ENCODE peak calls at places on chromosomes 11 and 22, in six cellular contexts. R is tibial nerve, J is adrenal gland, B is right lobe of liver, V is IMR-90, Q is suprapubic skin. M is an unnamed sample.
A peak's percentile ranks its signal among the peaks of the same experiment; 100 is the strongest.

GRCh38 chr11:125183641-125184040 is 19.1 kb downstream of the PKNOX2 start:
- DNase-seq in V (no peak), Q (no peak), R (no peak), J (no peak), B (no peak), M (no peak)

GRCh38 chr11:12680246-12680939 is 6.2 kb downstream of the TEAD1 start:
- DNase-seq in Q (peak; percentile 94), J (peak; percentile 86), B (no peak), R (peak; percentile 77), V (peak; percentile 91), M (no peak)

GRCh38 chr11:35073691-35074382 is 65.1 kb upstream of the CD44 start:
- DNase-seq in R (no peak), B (no peak), V (peak; percentile 49), Q (no peak), J (no peak), M (no peak)

GRCh38 chr11:8878771-8879170 is 32.2 kb upstream of the AKIP1 start:
- DNase-seq in J (no peak), V (no peak), B (no peak), R (no peak), Q (no peak), M (no peak)

GRCh38 chr22:40009231-40009769 is 14.5 kb downstream of the FAM83F start:
- DNase-seq in R (no peak), J (no peak), V (peak; percentile 16), B (no peak), Q (no peak), M (no peak)

GRCh38 chr11:111064118-111064517 is 181.4 kb upstream of the POU2AF2 start:
- DNase-seq in V (peak; percentile 92), J (no peak), R (no peak), B (no peak), Q (no peak), M (no peak)

GRCh38 chr22:35963237-35963810 is 65.3 kb downstream of the RBFOX2 start:
- DNase-seq in B (no peak), R (no peak), V (no peak), Q (no peak), J (no peak), M (no peak)

GRCh38 chr11:10476927-10477689 is 22.0 kb downstream of the AMPD3 start:
- DNase-seq in R (no peak), Q (peak; percentile 62), V (no peak), J (peak; percentile 59), B (peak; percentile 52), M (no peak)

GRCh38 chr11:123304828-123305530 is 109.9 kb upstream of the CLMP start:
- DNase-seq in Q (no peak), V (no peak), R (no peak), B (no peak), J (no peak), M (no peak)

GRCh38 chr11:37916331-37916730 is 1318.3 kb upstream of the RAG2 start:
- DNase-seq in R (no peak), Q (no peak), B (no peak), J (no peak), V (no peak), M (no peak)

GRCh38 chr11:77130763-77131513 is 2.9 kb downstream of the MYO7A start:
- DNase-seq in V (peak; percentile 27), J (peak; percentile 94), R (peak; percentile 32), B (peak; percentile 96), Q (no peak), M (no peak)

GRCh38 chr11:74566386-74566960 is 25.9 kb upstream of the POLD3 start:
- DNase-seq in J (no peak), R (no peak), B (peak; percentile 66), V (no peak), Q (no peak), M (no peak)

GRCh38 chr11:17019231-17019630 is 5.0 kb upstream of the PLEKHA7 start:
- DNase-seq in J (no peak), Q (no peak), B (no peak), V (no peak), R (no peak), M (no peak)

GRCh38 chr11:75996523-75997272 is 181.7 kb downstream of the UVRAG start:
- DNase-seq in J (no peak), Q (no peak), R (no peak), B (no peak), V (no peak), M (peak; percentile 64)

GRCh38 chr11:124897681-124898680 is at the start of gene ROBO4:
- DNase-seq in B (no peak), V (peak; percentile 94), J (peak; percentile 74), R (no peak), Q (no peak), M (peak; percentile 87)

GRCh38 chr22:36773935-36774334 is 2.0 kb downstream of the IFT27 start:
- DNase-seq in J (no peak), B (no peak), R (no peak), V (peak; percentile 49), Q (no peak), M (peak; percentile 23)

GRCh38 chr11:360326-361280 is 8.7 kb upstream of the B4GALNT4 start:
- DNase-seq in B (no peak), Q (peak; percentile 78), J (no peak), R (no peak), V (no peak), M (no peak)

DNA sequence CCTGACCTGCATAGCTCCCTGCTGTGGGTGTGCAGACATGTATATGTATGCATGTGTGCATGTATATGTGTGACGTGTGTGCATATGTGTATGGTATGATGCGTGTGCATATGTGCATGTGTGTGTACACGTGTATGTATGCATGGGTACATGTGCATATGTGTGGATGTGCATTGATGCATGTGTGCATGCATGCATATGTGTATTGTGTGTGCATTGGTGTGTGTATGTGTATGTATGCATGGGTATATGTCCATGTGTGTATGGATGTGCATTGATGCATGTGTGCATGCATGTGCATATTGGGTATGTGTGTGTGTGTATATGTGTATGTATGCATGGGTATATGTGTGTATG is 434.0 kb downstream of the TBC1D22A start:
- DNase-seq in J (no peak), Q (no peak), B (peak; percentile 23), V (no peak), R (no peak), M (no peak)
- TF ChIP-seq POLR2A in J (no peak), Q (no peak), B (no peak), V (no peak), R (no peak), M (no peak)

GRCh38 chr22:28029962-28030361 is 110.9 kb upstream of the PITPNB start:
- DNase-seq in J (peak; percentile 54), B (no peak), R (no peak), Q (no peak), V (no peak), M (no peak)
- H3K4me3 ChIP-seq in J (no peak overlapping the region), B (no peak overlapping the region), R (no peak overlapping the region), Q (no peak overlapping the region), V (no peak overlapping the region), M (no peak overlapping the region)

DNA sequence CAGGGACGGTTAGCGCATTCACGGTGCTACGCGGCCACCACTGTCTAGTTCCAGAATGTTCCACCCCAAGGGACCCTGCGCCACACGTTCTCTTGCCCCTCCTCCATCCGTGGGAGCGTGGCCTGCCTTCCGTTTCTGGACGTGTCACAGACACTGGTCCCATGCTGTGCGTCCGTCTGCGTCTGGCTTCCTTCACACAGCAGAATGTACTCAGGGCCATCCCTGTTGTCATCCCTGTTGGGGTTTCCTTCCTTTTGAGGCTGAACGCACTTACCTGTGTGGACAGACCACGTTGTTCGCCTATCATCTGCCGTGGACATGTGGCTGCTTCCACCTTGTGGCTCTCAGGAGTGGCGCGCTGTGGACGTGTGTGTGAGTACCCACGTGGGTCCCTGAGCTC is 24.9 kb downstream of the BRSK2 start:
- DNase-seq in V (no peak), J (no peak), B (no peak), Q (no peak), R (no peak), M (no peak)
- H3K9me3 ChIP-seq in V (peaks cover 27% of the 10 kb centered on the region), J (peaks cover 9% of the 10 kb centered on the region), B (no peaks in the 10 kb centered on the region), Q (peaks cover 24% of the 10 kb centered on the region), R (peaks cover 3% of the 10 kb centered on the region), M (no peaks in the 10 kb centered on the region)

DNA sequence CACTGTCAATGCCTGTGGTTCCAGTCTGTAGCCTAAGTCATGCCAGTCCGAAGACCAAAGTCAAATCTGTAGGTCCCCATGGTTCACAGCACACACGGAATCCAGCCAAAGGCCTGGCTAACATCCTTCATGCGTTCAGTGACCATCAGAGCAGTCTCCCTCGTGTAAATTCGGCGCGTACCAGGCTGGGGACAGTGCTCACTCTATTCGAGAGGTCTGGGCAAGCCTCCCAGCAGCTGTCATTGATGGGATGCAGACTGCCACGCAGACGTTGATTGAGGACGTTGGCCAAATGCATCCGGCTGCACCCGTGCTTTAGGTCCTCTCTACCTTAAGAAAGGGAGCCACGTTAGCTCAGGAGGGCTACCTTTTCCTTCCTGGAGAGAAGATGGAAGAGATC is 11.9 kb downstream of the CTTN start:
- DNase-seq in J (no peak), R (no peak), B (no peak), V (no peak), Q (no peak), M (no peak)
- TF ChIP-seq POLR2A in J (no peak), R (no peak), B (no peak), V (no peak), Q (no peak), M (no peak)

DNA sequence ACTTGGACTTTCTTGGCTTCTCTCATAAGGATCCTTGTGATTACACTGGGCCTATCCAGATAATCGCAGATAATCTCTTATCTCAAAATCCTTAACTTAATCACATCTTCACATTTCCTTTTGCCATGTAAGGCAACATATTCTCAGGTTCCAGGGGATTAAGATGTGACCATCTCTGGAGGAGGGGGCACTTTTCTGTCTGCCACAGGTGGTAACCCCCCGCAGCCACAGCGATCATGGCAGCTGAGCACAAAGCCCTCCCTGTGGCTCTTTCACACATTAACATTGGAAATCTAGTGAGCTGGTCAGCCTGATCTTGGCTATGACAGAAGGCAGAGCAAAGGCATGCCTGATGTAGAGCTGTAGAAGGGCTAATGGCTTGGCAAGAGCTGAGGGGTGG is 69.1 kb upstream of the CD82 start:
- DNase-seq in R (no peak), V (no peak), Q (no peak), B (no peak), J (no peak), M (no peak)
- H3K4me3 ChIP-seq in R (no peak overlapping the region), V (no peak overlapping the region), Q (no peak overlapping the region), B (no peak overlapping the region), J (no peak overlapping the region), M (no peak overlapping the region)

DNA sequence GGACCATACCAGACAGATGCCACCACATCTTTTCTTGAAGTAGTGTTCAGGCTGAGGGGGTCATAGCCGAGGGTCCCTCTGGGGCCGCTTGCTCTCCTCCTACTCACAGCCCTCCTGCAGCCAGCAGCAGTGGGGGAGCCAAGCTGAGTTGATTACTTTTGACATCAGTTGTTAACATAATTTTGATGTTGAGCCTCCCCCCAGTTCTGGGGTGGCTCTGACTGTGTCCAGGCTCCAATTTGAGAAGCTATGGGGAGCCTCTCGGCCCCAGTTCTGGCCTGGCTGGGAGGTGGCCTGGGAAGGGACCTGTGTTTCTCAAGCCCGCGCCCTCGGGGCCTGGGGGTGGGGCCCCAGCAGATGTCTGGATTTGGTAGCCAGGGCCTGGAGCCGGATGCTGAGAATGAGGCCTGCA is 48.0 kb downstream of the KCNQ1OT1 start:
- DNase-seq in V (no peak), B (no peak), J (peak; percentile 41), Q (no peak), R (no peak), M (no peak)
- H3K9me3 ChIP-seq in V (peaks cover 67% of the 10 kb centered on the region), B (no peaks in the 10 kb centered on the region), J (peaks cover 25% of the 10 kb centered on the region), Q (peaks cover 18% of the 10 kb centered on the region), R (peaks cover 6% of the 10 kb centered on the region), M (no peaks in the 10 kb centered on the region)